ENCODE peak calls at places on chromosomes 7 and 10, in four cellular contexts. K is spleen, H is AG04449, E is neural progenitor cell. D is an unnamed sample.

GRCh38 chr10:5628798-5629788 is 37.3 kb downstream of the ASB13 start:
- DNase-seq in K (no peak), E (no peak), H (no peak), D (no peak)

GRCh38 chr7:43636093-43636492 is 53.2 kb downstream of the STK17A start:
- DNase-seq in H (no peak), E (no peak), K (no peak), D (peak)

GRCh38 chr10:90062786-90063185 is 361.4 kb downstream of the KIF20B start:
- DNase-seq in K (no peak), H (no peak), E (no peak), D (no peak)

GRCh38 chr10:451021-451471 is 238.4 kb downstream of the DIP2C start:
- DNase-seq in E (no peak), K (peak), H (no peak), D (peak)

GRCh38 chr10:57336339-57336738 is 931.4 kb downstream of the IPMK start:
- DNase-seq in H (no peak), K (no peak), E (no peak), D (no peak)

GRCh38 chr7:27616186-27616491 is 46.5 kb downstream of the HIBADH start:
- DNase-seq in E (no peak), H (no peak), K (no peak), D (no peak)

GRCh38 chr10:133537551-133538545 is 10.7 kb downstream of the CYP2E1 start:
- DNase-seq in K (no peak), E (no peak), H (no peak), D (no peak)

GRCh38 chr10:43255644-43256431 is 11.0 kb downstream of the RASGEF1A start:
- DNase-seq in K (peak), H (no peak), E (peak), D (no peak)

GRCh38 chr10:17059197-17059688 is 70.4 kb downstream of the CUBN start:
- DNase-seq in E (no peak), H (peak), K (no peak), D (no peak)

GRCh38 chr7:101167645-101168411 is 2.5 kb upstream of the VGF start:
- DNase-seq in K (no peak), E (no peak), H (no peak), D (no peak)

GRCh38 chr10:6228010-6228511 is 25.3 kb downstream of the PFKFB3 start:
- DNase-seq in H (peak), K (peak), E (no peak), D (no peak)

GRCh38 chr10:73060738-73061635 is 35.7 kb downstream of the P4HA1 start:
- DNase-seq in K (no peak), H (no peak), E (peak), D (no peak)

GRCh38 chr10:33803248-33803647 is 468.8 kb upstream of the NRP1 start:
- DNase-seq in K (no peak), E (no peak), H (no peak), D (no peak)

GRCh38 chr10:78288716-78289115 is 255.1 kb downstream of the RPS24 start:
- DNase-seq in K (peak), E (no peak), H (no peak), D (no peak)

GRCh38 chr7:19815546-19815945 is 42.1 kb upstream of the TMEM196 start:
- DNase-seq in K (no peak), H (no peak), E (no peak), D (peak)

DNA sequence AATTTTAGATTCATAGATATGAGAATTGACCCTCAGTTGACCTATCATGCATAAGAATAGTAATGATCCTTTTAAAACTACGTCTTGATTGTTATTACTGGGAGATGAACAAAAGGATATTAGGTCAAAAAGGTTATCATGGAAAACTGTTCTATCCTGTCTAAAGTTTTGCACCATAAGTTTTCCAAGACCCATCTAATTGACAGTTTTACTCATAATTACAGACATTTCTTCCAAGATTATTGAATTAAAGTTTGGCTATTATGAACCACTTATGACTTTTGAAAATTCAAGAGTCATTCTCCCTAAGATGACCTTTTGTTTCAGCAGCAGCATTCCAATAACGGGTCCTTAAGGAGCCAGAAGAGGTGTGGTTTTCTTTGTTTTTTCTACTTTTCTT is 144.3 kb downstream of the WNT2 start:
- DNase-seq in E (no peak), H (no peak), K (no peak), D (no peak)
- H3K4me3 ChIP-seq in E (no peak), H (no peak), K (no peak), D (no peak)

DNA sequence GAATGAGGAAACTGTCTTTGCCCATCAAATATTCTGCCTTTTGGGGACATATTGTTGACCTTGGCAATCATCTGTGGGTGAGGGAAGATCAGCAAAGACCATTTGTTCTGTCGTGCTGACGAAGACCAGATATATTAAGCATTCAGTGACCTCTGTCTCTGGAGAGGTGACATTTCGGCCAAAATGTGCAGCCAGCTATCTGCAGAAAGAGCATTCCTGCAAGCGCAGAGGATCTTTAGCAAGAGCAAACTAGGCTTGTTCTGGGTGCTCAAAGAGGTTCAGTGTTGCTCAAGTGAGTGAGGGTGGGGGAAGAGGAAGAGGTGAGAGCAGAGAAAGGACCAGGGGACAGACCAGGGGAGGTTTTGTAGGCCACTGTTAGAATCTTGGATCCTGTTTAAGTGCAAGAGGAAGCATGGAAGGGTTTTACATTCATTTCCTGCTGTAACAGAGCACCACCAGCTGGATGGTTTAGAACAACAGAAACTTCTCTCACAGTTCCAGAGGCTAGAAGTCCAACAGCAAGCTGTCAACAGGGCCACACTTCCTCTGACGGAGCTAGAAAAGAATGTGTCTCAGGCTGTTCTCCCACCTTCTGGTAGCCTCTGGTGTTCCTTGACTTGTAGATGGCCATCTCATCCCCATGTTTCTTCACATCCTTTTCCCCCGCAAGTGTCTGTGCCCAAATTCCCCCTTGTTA is 11.2 kb downstream of the C10orf120 start:
- DNase-seq in E (no peak), K (no peak), H (no peak), D (no peak)
- TF ChIP-seq CTCF in E (peak), K (peak), H (no peak), D (no peak)

GRCh38 chr7:24911213-24911603 is 68.8 kb downstream of the OSBPL3 start:
- DNase-seq in H (no peak), E (no peak), K (no peak), D (no peak)
- H3K4me3 ChIP-seq in H (no peak), E (no peak), K (no peak), D (no peak)

GRCh38 chr7:53600296-53600695 is 564.9 kb downstream of the POM121L12 start:
- DNase-seq in E (no peak), K (no peak), H (no peak), D (no peak)

GRCh38 chr7:53596230-53596629 is 560.8 kb downstream of the POM121L12 start:
- DNase-seq in E (no peak), H (no peak), K (no peak), D (no peak)
- TF ChIP-seq CTCF in E (no peak), H (no peak), K (no peak), D (no peak)

GRCh38 chr7:156948361-156948760 is 1.2 kb upstream of the NOM1 start:
- DNase-seq in K (no peak), E (no peak), H (no peak), D (no peak)
- H3K4me3 ChIP-seq in K (peak), E (no peak), H (peak), D (no peak)

D was measured in retinal pigment epithelial cell.